ENCODE peak calls at places on chromosomes 13 and 19, in four cellular contexts. M, T, D and R are unnamed samples.

GRCh38 chr13:110683203-110683883 is 22.6 kb downstream of the CARS2 start:
- DNase-seq in M (no peak), T (no peak), D (no peak), R (peak; percentile 21)

GRCh38 chr13:100584901-100585300 is 3.7 kb downstream of the GGACT start:
- DNase-seq in M (no peak), T (no peak), D (no peak), R (peak; percentile 40)

GRCh38 chr13:24007979-24008620 is 110.8 kb upstream of the C1QTNF9B start:
- DNase-seq in M (no peak), T (no peak), D (no peak), R (no peak)

GRCh38 chr19:7916137-7916907 is 1.7 kb downstream of the TGFBR3L start:
- DNase-seq in M (peak; percentile 68), T (peak; percentile 22), D (peak; percentile 39), R (no peak)

GRCh38 chr13:43078399-43078798 is 55.0 kb downstream of the DNAJC15 start:
- DNase-seq in M (no peak), T (no peak), D (no peak), R (no peak)

GRCh38 chr19:49718511-49718910 is 27.6 kb downstream of the CPT1C start:
- DNase-seq in M (no peak), T (no peak), D (no peak), R (no peak)

GRCh38 chr13:89721216-89721615 is 1626.3 kb upstream of the MIR17HG start:
- DNase-seq in M (no peak), T (no peak), D (no peak), R (no peak)

GRCh38 chr13:99033814-99034213 is 56.0 kb upstream of the DOCK9 start:
- DNase-seq in M (no peak), T (peak; percentile 55), D (no peak), R (peak; percentile 49)

GRCh38 chr19:20479483-20479882 is 86.1 kb downstream of the ZNF737 start:
- DNase-seq in M (no peak), T (no peak), D (no peak), R (no peak)